ENCODE peak calls at places on chromosomes 1 and 21, in six cellular contexts. V, B, L, D, H and T are unnamed samples.

GRCh38 chr1:17704176-17704575 is 51.0 kb upstream of the ACTL8 start:
- DNase-seq in V (no peak), B (no peak), L (no peak), D (no peak), H (no peak), T (no peak)

GRCh38 chr1:230427981-230428380 is 1.8 kb upstream of the PGBD5 start:
- DNase-seq in V (no peak), B (no peak), L (no peak), D (no peak), H (no peak), T (no peak)

GRCh38 chr1:214525535-214526019 is 25.8 kb downstream of the PTPN14 start:
- DNase-seq in V (no peak), B (no peak), L (no peak), D (peak), H (peak), T (peak)

GRCh38 chr1:34696230-34696629 is 58.6 kb upstream of the GJB5 start:
- DNase-seq in V (no peak), B (no peak), L (peak), D (peak), H (peak), T (peak)

GRCh38 chr1:157678721-157679120 is 21.8 kb downstream of the FCRL3 start:
- DNase-seq in V (no peak), B (no peak), L (no peak), D (no peak), H (no peak), T (no peak)

GRCh38 chr1:33433509-33434362 is 2.8 kb upstream of the PHC2 start:
- DNase-seq in V (no peak), B (peak), L (no peak), D (peak), H (peak), T (peak)

GRCh38 chr1:12615166-12615915 is 2.7 kb downstream of the DHRS3 start:
- DNase-seq in V (no peak), B (peak), L (no peak), D (no peak), H (peak), T (peak)

GRCh38 chr1:66276229-66276628 is 257.7 kb upstream of the SGIP1 start:
- DNase-seq in V (no peak), B (no peak), L (no peak), D (no peak), H (no peak), T (no peak)

GRCh38 chr1:66258404-66259105 is 275.4 kb upstream of the SGIP1 start:
- DNase-seq in V (no peak), B (no peak), L (no peak), D (no peak), H (peak), T (peak)

GRCh38 chr1:19616489-19616888 is 27.6 kb upstream of the NBL1 start:
- DNase-seq in V (no peak), B (no peak), L (no peak), D (no peak), H (peak), T (peak)

GRCh38 chr1:155322571-155322952 is 1.9 kb downstream of the RUSC1 start:
- DNase-seq in V (peak), B (peak), L (peak), D (peak), H (peak), T (peak)

GRCh38 chr1:178575611-178576331 is 62.9 kb downstream of the TEX35 start:
- DNase-seq in V (peak), B (peak), L (no peak), D (peak), H (no peak), T (no peak)

GRCh38 chr1:99980928-99981327 is 11.1 kb downstream of the SLC35A3 start:
- DNase-seq in V (no peak), B (no peak), L (no peak), D (no peak), H (no peak), T (no peak)

GRCh38 chr1:42004860-42005259 is 86.1 kb upstream of the HIVEP3 start:
- DNase-seq in V (no peak), B (no peak), L (no peak), D (no peak), H (no peak), T (no peak)

GRCh38 chr1:25926731-25927496 is 20.7 kb upstream of the STMN1 start:
- DNase-seq in V (no peak), B (no peak), L (peak), D (no peak), H (no peak), T (no peak)

GRCh38 chr1:91091812-91092211 is 70.0 kb upstream of the ZNF644 start:
- DNase-seq in V (no peak), B (peak), L (no peak), D (peak), H (peak), T (no peak)

GRCh38 chr1:92909321-92909720 is 51.9 kb downstream of the DIPK1A start:
- DNase-seq in V (no peak), B (no peak), L (no peak), D (peak), H (peak), T (peak)

GRCh38 chr1:36151845-36152203 is 2.5 kb upstream of the TRAPPC3 start:
- DNase-seq in V (peak), B (no peak), L (no peak), D (peak), H (no peak), T (peak)

GRCh38 chr1:42934541-42935312 is 23.9 kb downstream of the SLC2A1 start:
- DNase-seq in V (no peak), B (no peak), L (no peak), D (no peak), H (no peak), T (no peak)

GRCh38 chr21:35614412-35614901 is 445.9 kb downstream of the SETD4 start:
- DNase-seq in V (no peak), B (peak), L (no peak), D (peak), H (peak), T (peak)

GRCh38 chr1:25468037-25468436 is 37.3 kb downstream of the MACO1 start:
- DNase-seq in V (no peak), B (peak), L (no peak), D (peak), H (no peak), T (peak)

GRCh38 chr1:84634536-84635205 is 55.6 kb downstream of the SSX2IP start:
- DNase-seq in V (no peak), B (no peak), L (no peak), D (no peak), H (peak), T (no peak)

GRCh38 chr1:26768755-26769154 is 19.0 kb upstream of the PIGV start:
- DNase-seq in V (no peak), B (peak), L (no peak), D (peak), H (peak), T (peak)

GRCh38 chr21:23014021-23014420 is 2015.8 kb downstream of the NCAM2 start:
- DNase-seq in V (no peak), B (peak), L (no peak), D (no peak), H (no peak), T (no peak)

GRCh38 chr21:41651830-41652229 is 115.0 kb downstream of the RIPK4 start:
- DNase-seq in V (no peak), B (no peak), L (no peak), D (no peak), H (peak), T (peak)

GRCh38 chr21:15682182-15682895 is 47.4 kb upstream of the USP25 start:
- DNase-seq in V (no peak), B (peak), L (no peak), D (peak), H (peak), T (peak)

GRCh38 chr1:116255933-116256649 is 117.0 kb upstream of the ATP1A1 start:
- DNase-seq in V (peak), B (no peak), L (no peak), D (peak), H (no peak), T (no peak)

GRCh38 chr21:38831526-38832467 is 26.1 kb downstream of the ETS2 start:
- DNase-seq in V (no peak), B (peak), L (no peak), D (peak), H (peak), T (peak)

GRCh38 chr1:62241357-62242131 is 46.9 kb downstream of the L1TD1 start:
- DNase-seq in V (no peak), B (no peak), L (no peak), D (no peak), H (peak), T (no peak)

GRCh38 chr1:177278626-177279390 is 108.0 kb downstream of the BRINP2 start:
- DNase-seq in V (no peak), B (no peak), L (no peak), D (peak), H (no peak), T (peak)

GRCh38 chr1:66552829-66553228 is 18.9 kb downstream of the SGIP1 start:
- DNase-seq in V (no peak), B (peak), L (no peak), D (no peak), H (no peak), T (no peak)

GRCh38 chr1:147078606-147079399 is 93.5 kb downstream of the PRKAB2 start:
- DNase-seq in V (no peak), B (no peak), L (no peak), D (no peak), H (no peak), T (no peak)

GRCh38 chr21:42144679-42145568 is 73.8 kb downstream of the UMODL1 start:
- DNase-seq in V (peak), B (no peak), L (no peak), D (no peak), H (no peak), T (no peak)

GRCh38 chr1:18118078-18118477 is 10.5 kb downstream of the IGSF21 start:
- DNase-seq in V (no peak), B (no peak), L (no peak), D (no peak), H (no peak), T (no peak)

GRCh38 chr1:196558424-196558823 is 49.8 kb downstream of the KCNT2 start:
- DNase-seq in V (no peak), B (peak), L (no peak), D (peak), H (peak), T (peak)
- H2AFZ ChIP-seq in V (no peak), B (peak), L (peak), D (peak), H (peak), T (peak)

GRCh38 chr1:228810385-228810784 is 75.1 kb downstream of the RHOU start:
- DNase-seq in V (no peak), B (no peak), L (no peak), D (no peak), H (no peak), T (no peak)

GRCh38 chr1:228813006-228813405 is 77.7 kb downstream of the RHOU start:
- DNase-seq in V (no peak), B (no peak), L (no peak), D (no peak), H (peak), T (no peak)

GRCh38 chr1:228809621-228810313 is 74.5 kb downstream of the RHOU start:
- DNase-seq in V (no peak), B (no peak), L (no peak), D (no peak), H (no peak), T (no peak)

GRCh38 chr1:228810855-228811654 is 75.8 kb downstream of the RHOU start:
- DNase-seq in V (no peak), B (no peak), L (no peak), D (no peak), H (no peak), T (no peak)

GRCh38 chr1:228811655-228812315 is 76.5 kb downstream of the RHOU start:
- DNase-seq in V (no peak), B (no peak), L (no peak), D (no peak), H (no peak), T (no peak)
- H2AFZ ChIP-seq in V (no peak), B (no peak), L (no peak), D (no peak), H (no peak), T (no peak)

GRCh38 chr21:27157097-27157496 is 190.2 kb upstream of the ADAMTS5 start:
- DNase-seq in V (no peak), B (no peak), L (no peak), D (no peak), H (no peak), T (no peak)
- H2AFZ ChIP-seq in V (no peak), B (no peak), L (no peak), D (no peak), H (no peak), T (no peak)

DNA sequence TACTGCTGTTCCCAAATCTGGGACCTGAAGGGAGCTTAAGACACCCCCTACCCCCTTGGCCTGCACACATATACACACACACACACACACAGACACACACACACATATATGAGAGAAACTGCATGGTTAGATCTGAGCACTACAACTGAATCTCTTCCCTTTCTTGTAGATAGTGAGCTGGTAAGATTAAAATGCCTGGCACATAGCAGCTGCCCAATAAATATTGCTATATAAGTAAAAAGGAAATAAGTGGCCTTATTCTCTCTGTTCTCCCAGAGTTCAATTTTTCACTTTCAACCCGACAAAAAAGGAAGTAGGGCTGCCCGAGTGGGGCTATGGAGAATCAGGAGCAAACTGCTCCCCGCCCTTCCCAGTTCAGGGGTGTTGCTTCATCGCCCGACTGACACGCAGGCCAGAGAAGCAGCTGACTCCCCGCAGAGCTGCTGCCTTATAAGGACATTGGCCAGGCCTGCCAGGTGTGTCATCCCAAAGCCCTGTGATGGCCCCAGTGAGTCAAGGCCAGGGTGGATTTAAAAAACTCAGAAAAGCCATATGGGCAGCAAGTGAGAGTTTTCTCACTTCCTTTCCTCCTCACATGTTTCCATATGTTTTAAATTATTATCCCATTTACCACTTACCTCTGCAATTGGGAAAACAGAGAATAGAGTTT is 106.5 kb upstream of the SLC44A3 start:
- DNase-seq in V (no peak), B (no peak), L (peak), D (peak), H (peak), T (peak)
- H2AFZ ChIP-seq in V (no peak), B (no peak), L (peak), D (no peak), H (no peak), T (no peak)

DNA sequence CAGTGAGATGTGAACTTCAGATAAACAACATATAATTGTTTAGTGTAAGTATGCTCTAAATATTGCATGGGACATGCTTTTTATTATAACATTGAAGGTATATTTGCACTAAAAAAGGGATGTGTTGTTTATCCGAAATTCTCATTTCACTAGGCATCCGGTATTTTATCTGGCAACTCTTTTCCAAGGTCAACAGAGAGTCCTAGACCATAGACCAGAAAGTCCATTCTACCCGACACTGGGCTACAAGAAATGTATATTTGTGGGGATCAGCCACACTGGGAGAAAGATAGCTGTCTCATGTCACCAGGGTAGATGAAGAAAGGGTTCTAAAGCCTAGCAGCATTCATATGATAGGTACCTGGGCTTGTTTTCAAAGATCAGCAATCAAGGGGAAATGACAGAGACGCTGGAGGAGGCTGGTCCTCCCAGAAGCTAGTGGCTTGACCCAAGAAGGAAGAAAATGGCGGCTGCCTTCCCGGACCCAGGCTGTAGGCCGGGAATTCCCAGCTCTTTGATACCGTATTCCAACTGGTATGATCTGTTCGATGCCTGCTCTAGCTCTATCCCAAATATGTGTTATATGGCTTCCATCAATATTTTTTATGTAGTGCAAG is 161.1 kb upstream of the IRF2BP2 start:
- DNase-seq in V (no peak), B (no peak), L (no peak), D (no peak), H (no peak), T (no peak)
- H2AFZ ChIP-seq in V (no peak), B (no peak), L (peak), D (no peak), H (no peak), T (no peak)

GRCh38 chr1:172286629-172287076 is 133.8 kb upstream of the C1orf105 start:
- DNase-seq in V (no peak), B (no peak), L (no peak), D (peak), H (peak), T (peak)
- H2AFZ ChIP-seq in V (no peak), B (no peak), L (no peak), D (no peak), H (no peak), T (no peak)

GRCh38 chr1:1926886-1927660 is 8.0 kb upstream of the TMEM52 start:
- DNase-seq in V (no peak), B (no peak), L (no peak), D (no peak), H (no peak), T (no peak)

GRCh38 chr1:1929639-1930545 is 10.8 kb upstream of the TMEM52 start:
- DNase-seq in V (no peak), B (no peak), L (no peak), D (no peak), H (no peak), T (no peak)

GRCh38 chr1:1927751-1928150 is 8.7 kb upstream of the TMEM52 start:
- DNase-seq in V (no peak), B (no peak), L (no peak), D (no peak), H (no peak), T (no peak)

GRCh38 chr1:1928231-1929101 is 9.4 kb upstream of the TMEM52 start:
- DNase-seq in V (no peak), B (no peak), L (no peak), D (no peak), H (no peak), T (no peak)

GRCh38 chr1:1929102-1929638 is 10.1 kb upstream of the TMEM52 start:
- DNase-seq in V (no peak), B (no peak), L (no peak), D (no peak), H (no peak), T (no peak)
- H2AFZ ChIP-seq in V (no peak), B (no peak), L (no peak), D (no peak), H (no peak), T (no peak)

GRCh38 chr1:32179443-32180185 is at the start of gene TXLNA:
- DNase-seq in V (peak), B (peak), L (peak), D (peak), H (peak), T (peak)

GRCh38 chr1:32180186-32181060 is 948 bp downstream of the TXLNA start:
- DNase-seq in V (peak), B (no peak), L (peak), D (peak), H (peak), T (peak)

GRCh38 chr1:32181563-32181962 is 2.1 kb downstream of the TXLNA start:
- DNase-seq in V (no peak), B (no peak), L (no peak), D (no peak), H (no peak), T (peak)

GRCh38 chr1:32181065-32181464 is 1.6 kb downstream of the TXLNA start:
- DNase-seq in V (no peak), B (no peak), L (no peak), D (no peak), H (no peak), T (no peak)

GRCh38 chr1:32182060-32182459 is 2.6 kb downstream of the TXLNA start:
- DNase-seq in V (no peak), B (no peak), L (no peak), D (peak), H (no peak), T (peak)
- H2AFZ ChIP-seq in V (no peak), B (no peak), L (no peak), D (no peak), H (no peak), T (no peak)